ENCODE peak calls at places on chromosomes 7 and 10, in six cellular contexts. One of them, this sample, is unnamed.

GRCh38 chr7:140059288-140060242 is 3.2 kb downstream of the PARP12 start:
- DNase-seq in choroid plexus epithelial cell: peak; percentile 83
- DNase-seq in HEK293T: no peak
- DNase-seq in stimulated activated CD8-positive, alpha-beta memory T cell treated with anti-CD3 and anti-CD28 coated beads, Interleukin-15, amount 100 ng/mL, for 24 hours: no peak
- DNase-seq in Calu3: peak; percentile 89
- DNase-seq in sciatic nerve: no peak
- DNase-seq in this sample: no peak

GRCh38 chr10:87860156-87860795 is 3.1 kb downstream of the KLLN start:
- DNase-seq in Calu3: no peak
- DNase-seq in sciatic nerve: no peak
- DNase-seq in HEK293T: peak; percentile 42
- DNase-seq in stimulated activated CD8-positive, alpha-beta memory T cell treated with anti-CD3 and anti-CD28 coated beads, Interleukin-15, amount 100 ng/mL, for 24 hours: no peak
- DNase-seq in choroid plexus epithelial cell: peak; percentile 91
- DNase-seq in this sample: no peak

GRCh38 chr7:45031829-45032228 is 31.8 kb downstream of the CCM2 start:
- DNase-seq in Calu3: no peak
- DNase-seq in choroid plexus epithelial cell: no peak
- DNase-seq in HEK293T: no peak
- DNase-seq in stimulated activated CD8-positive, alpha-beta memory T cell treated with anti-CD3 and anti-CD28 coated beads, Interleukin-15, amount 100 ng/mL, for 24 hours: no peak
- DNase-seq in sciatic nerve: no peak
- DNase-seq in this sample: no peak

GRCh38 chr7:38020134-38020533 is 99.7 kb downstream of the EPDR1 start:
- DNase-seq in sciatic nerve: no peak
- DNase-seq in choroid plexus epithelial cell: no peak
- DNase-seq in Calu3: no peak
- DNase-seq in stimulated activated CD8-positive, alpha-beta memory T cell treated with anti-CD3 and anti-CD28 coated beads, Interleukin-15, amount 100 ng/mL, for 24 hours: no peak
- DNase-seq in HEK293T: no peak
- DNase-seq in this sample: no peak

GRCh38 chr10:133528845-133529575 is 1.8 kb downstream of the CYP2E1 start:
- DNase-seq in choroid plexus epithelial cell: peak; percentile 36
- DNase-seq in sciatic nerve: no peak
- DNase-seq in HEK293T: no peak
- DNase-seq in stimulated activated CD8-positive, alpha-beta memory T cell treated with anti-CD3 and anti-CD28 coated beads, Interleukin-15, amount 100 ng/mL, for 24 hours: no peak
- DNase-seq in Calu3: peak; percentile 56
- DNase-seq in this sample: no peak

GRCh38 chr10:101856626-101857025 is 13.0 kb upstream of the KCNIP2 start:
- DNase-seq in HEK293T: no peak
- DNase-seq in sciatic nerve: no peak
- DNase-seq in choroid plexus epithelial cell: peak; percentile 58
- DNase-seq in stimulated activated CD8-positive, alpha-beta memory T cell treated with anti-CD3 and anti-CD28 coated beads, Interleukin-15, amount 100 ng/mL, for 24 hours: no peak
- DNase-seq in Calu3: no peak
- DNase-seq in this sample: no peak

GRCh38 chr7:102306916-102307677 is 20.4 kb downstream of the SH2B2 start:
- DNase-seq in sciatic nerve: no peak
- DNase-seq in stimulated activated CD8-positive, alpha-beta memory T cell treated with anti-CD3 and anti-CD28 coated beads, Interleukin-15, amount 100 ng/mL, for 24 hours: no peak
- DNase-seq in Calu3: no peak
- DNase-seq in HEK293T: no peak
- DNase-seq in choroid plexus epithelial cell: peak; percentile 66
- DNase-seq in this sample: peak; percentile 54

GRCh38 chr10:45023426-45023825 is 22.7 kb downstream of the ZNF22 start:
- DNase-seq in choroid plexus epithelial cell: peak; percentile 59
- DNase-seq in Calu3: no peak
- DNase-seq in sciatic nerve: no peak
- DNase-seq in HEK293T: no peak
- DNase-seq in stimulated activated CD8-positive, alpha-beta memory T cell treated with anti-CD3 and anti-CD28 coated beads, Interleukin-15, amount 100 ng/mL, for 24 hours: no peak
- DNase-seq in this sample: no peak

GRCh38 chr7:44743750-44744149 is 4.9 kb upstream of the ZMIZ2 start:
- DNase-seq in choroid plexus epithelial cell: no peak
- DNase-seq in stimulated activated CD8-positive, alpha-beta memory T cell treated with anti-CD3 and anti-CD28 coated beads, Interleukin-15, amount 100 ng/mL, for 24 hours: no peak
- DNase-seq in Calu3: no peak
- DNase-seq in sciatic nerve: no peak
- DNase-seq in HEK293T: no peak
- DNase-seq in this sample: no peak

GRCh38 chr7:128406986-128407589 is 2.7 kb downstream of the IMPDH1 start:
- DNase-seq in HEK293T: no peak
- DNase-seq in sciatic nerve: no peak
- DNase-seq in stimulated activated CD8-positive, alpha-beta memory T cell treated with anti-CD3 and anti-CD28 coated beads, Interleukin-15, amount 100 ng/mL, for 24 hours: no peak
- DNase-seq in choroid plexus epithelial cell: peak; percentile 17
- DNase-seq in Calu3: no peak
- DNase-seq in this sample: no peak

GRCh38 chr7:77903597-77903996 is 105.0 kb downstream of the PHTF2 start:
- DNase-seq in Calu3: no peak
- DNase-seq in sciatic nerve: no peak
- DNase-seq in HEK293T: peak; percentile 21
- DNase-seq in stimulated activated CD8-positive, alpha-beta memory T cell treated with anti-CD3 and anti-CD28 coated beads, Interleukin-15, amount 100 ng/mL, for 24 hours: no peak
- DNase-seq in choroid plexus epithelial cell: peak; percentile 36
- DNase-seq in this sample: no peak

GRCh38 chr10:9052767-9053166 is 998.3 kb downstream of the GATA3 start:
- DNase-seq in choroid plexus epithelial cell: no peak
- DNase-seq in Calu3: no peak
- DNase-seq in sciatic nerve: no peak
- DNase-seq in stimulated activated CD8-positive, alpha-beta memory T cell treated with anti-CD3 and anti-CD28 coated beads, Interleukin-15, amount 100 ng/mL, for 24 hours: no peak
- DNase-seq in HEK293T: no peak
- DNase-seq in this sample: no peak

This sample was measured in RWPE2.